ENCODE peak calls at places on chromosomes 7 and 10, in seven cellular contexts. One of them, this sample, is unnamed.
A peak's percentile ranks its signal among the peaks of the same experiment; 100 is the strongest.

GRCh38 chr7:121041516-121042148 is 53.1 kb downstream of the CPED1 start:
- DNase-seq in T-helper 1 cell: no peak
- DNase-seq in left lobe of liver: no peak
- DNase-seq in AG09319: no peak
- DNase-seq in non-pigmented ciliary epithelial cell: no peak
- DNase-seq in stimulated activated CD8-positive, alpha-beta memory T cell treated with anti-CD3 and anti-CD28 coated beads, Interleukin-4, amount 100 ng/mL, for 48 hours: no peak
- DNase-seq in stimulated activated CD4-positive, alpha-beta T cell treated with anti-CD3 and anti-CD28 coated beads, Interleukin-4, amount 100 ng/mL, for 4 hours: no peak
- DNase-seq in this sample: no peak

GRCh38 chr10:131686781-131687419 is 213.9 kb upstream of the PPP2R2D start:
- DNase-seq in non-pigmented ciliary epithelial cell: no peak
- DNase-seq in T-helper 1 cell: no peak
- DNase-seq in stimulated activated CD8-positive, alpha-beta memory T cell treated with anti-CD3 and anti-CD28 coated beads, Interleukin-4, amount 100 ng/mL, for 48 hours: no peak
- DNase-seq in AG09319: no peak
- DNase-seq in left lobe of liver: no peak
- DNase-seq in stimulated activated CD4-positive, alpha-beta T cell treated with anti-CD3 and anti-CD28 coated beads, Interleukin-4, amount 100 ng/mL, for 4 hours: no peak
- DNase-seq in this sample: no peak

GRCh38 chr7:46932656-46933424 is 649.1 kb downstream of the TNS3 start:
- DNase-seq in left lobe of liver: peak; percentile 50
- DNase-seq in T-helper 1 cell: no peak
- DNase-seq in non-pigmented ciliary epithelial cell: peak; percentile 79
- DNase-seq in stimulated activated CD8-positive, alpha-beta memory T cell treated with anti-CD3 and anti-CD28 coated beads, Interleukin-4, amount 100 ng/mL, for 48 hours: no peak
- DNase-seq in stimulated activated CD4-positive, alpha-beta T cell treated with anti-CD3 and anti-CD28 coated beads, Interleukin-4, amount 100 ng/mL, for 4 hours: no peak
- DNase-seq in AG09319: peak; percentile 93
- DNase-seq in this sample: peak; percentile 99

GRCh38 chr7:89607797-89608196 is 546.5 kb upstream of the STEAP1 start:
- DNase-seq in stimulated activated CD8-positive, alpha-beta memory T cell treated with anti-CD3 and anti-CD28 coated beads, Interleukin-4, amount 100 ng/mL, for 48 hours: no peak
- DNase-seq in AG09319: no peak
- DNase-seq in non-pigmented ciliary epithelial cell: no peak
- DNase-seq in stimulated activated CD4-positive, alpha-beta T cell treated with anti-CD3 and anti-CD28 coated beads, Interleukin-4, amount 100 ng/mL, for 4 hours: no peak
- DNase-seq in left lobe of liver: no peak
- DNase-seq in T-helper 1 cell: no peak
- DNase-seq in this sample: no peak

GRCh38 chr10:128062331-128062730 is 63.9 kb downstream of the MKI67 start:
- DNase-seq in stimulated activated CD4-positive, alpha-beta T cell treated with anti-CD3 and anti-CD28 coated beads, Interleukin-4, amount 100 ng/mL, for 4 hours: no peak
- DNase-seq in non-pigmented ciliary epithelial cell: no peak
- DNase-seq in left lobe of liver: no peak
- DNase-seq in AG09319: no peak
- DNase-seq in stimulated activated CD8-positive, alpha-beta memory T cell treated with anti-CD3 and anti-CD28 coated beads, Interleukin-4, amount 100 ng/mL, for 48 hours: no peak
- DNase-seq in T-helper 1 cell: no peak
- DNase-seq in this sample: no peak

GRCh38 chr7:48087349-48087748 is 1.7 kb upstream of the UPP1 start:
- DNase-seq in AG09319: no peak
- DNase-seq in stimulated activated CD8-positive, alpha-beta memory T cell treated with anti-CD3 and anti-CD28 coated beads, Interleukin-4, amount 100 ng/mL, for 48 hours: no peak
- DNase-seq in non-pigmented ciliary epithelial cell: no peak
- DNase-seq in stimulated activated CD4-positive, alpha-beta T cell treated with anti-CD3 and anti-CD28 coated beads, Interleukin-4, amount 100 ng/mL, for 4 hours: no peak
- DNase-seq in left lobe of liver: no peak
- DNase-seq in T-helper 1 cell: no peak
- DNase-seq in this sample: no peak

GRCh38 chr10:33735463-33735862 is 401.0 kb upstream of the NRP1 start:
- DNase-seq in T-helper 1 cell: no peak
- DNase-seq in AG09319: peak; percentile 1
- DNase-seq in stimulated activated CD4-positive, alpha-beta T cell treated with anti-CD3 and anti-CD28 coated beads, Interleukin-4, amount 100 ng/mL, for 4 hours: no peak
- DNase-seq in stimulated activated CD8-positive, alpha-beta memory T cell treated with anti-CD3 and anti-CD28 coated beads, Interleukin-4, amount 100 ng/mL, for 48 hours: no peak
- DNase-seq in non-pigmented ciliary epithelial cell: no peak
- DNase-seq in left lobe of liver: no peak
- DNase-seq in this sample: no peak

GRCh38 chr7:73526892-73527821 is 5.1 kb upstream of the BAZ1B start:
- DNase-seq in stimulated activated CD4-positive, alpha-beta T cell treated with anti-CD3 and anti-CD28 coated beads, Interleukin-4, amount 100 ng/mL, for 4 hours: no peak
- DNase-seq in non-pigmented ciliary epithelial cell: no peak
- DNase-seq in stimulated activated CD8-positive, alpha-beta memory T cell treated with anti-CD3 and anti-CD28 coated beads, Interleukin-4, amount 100 ng/mL, for 48 hours: no peak
- DNase-seq in AG09319: no peak
- DNase-seq in T-helper 1 cell: no peak
- DNase-seq in left lobe of liver: no peak
- DNase-seq in this sample: no peak

GRCh38 chr10:31623466-31623865 is 304.4 kb downstream of the ZEB1 start:
- DNase-seq in stimulated activated CD4-positive, alpha-beta T cell treated with anti-CD3 and anti-CD28 coated beads, Interleukin-4, amount 100 ng/mL, for 4 hours: no peak
- DNase-seq in AG09319: peak; percentile 50
- DNase-seq in stimulated activated CD8-positive, alpha-beta memory T cell treated with anti-CD3 and anti-CD28 coated beads, Interleukin-4, amount 100 ng/mL, for 48 hours: no peak
- DNase-seq in left lobe of liver: no peak
- DNase-seq in T-helper 1 cell: no peak
- DNase-seq in non-pigmented ciliary epithelial cell: no peak
- DNase-seq in this sample: peak; percentile 94

GRCh38 chr7:17392846-17393245 is 94.4 kb downstream of the AHR start:
- DNase-seq in stimulated activated CD8-positive, alpha-beta memory T cell treated with anti-CD3 and anti-CD28 coated beads, Interleukin-4, amount 100 ng/mL, for 48 hours: no peak
- DNase-seq in left lobe of liver: no peak
- DNase-seq in T-helper 1 cell: no peak
- DNase-seq in stimulated activated CD4-positive, alpha-beta T cell treated with anti-CD3 and anti-CD28 coated beads, Interleukin-4, amount 100 ng/mL, for 4 hours: no peak
- DNase-seq in AG09319: no peak
- DNase-seq in non-pigmented ciliary epithelial cell: peak; percentile 50
- DNase-seq in this sample: peak; percentile 84

GRCh38 chr7:75704928-75705327 is 33.8 kb downstream of the HIP1 start:
- DNase-seq in stimulated activated CD4-positive, alpha-beta T cell treated with anti-CD3 and anti-CD28 coated beads, Interleukin-4, amount 100 ng/mL, for 4 hours: no peak
- DNase-seq in T-helper 1 cell: no peak
- DNase-seq in non-pigmented ciliary epithelial cell: no peak
- DNase-seq in AG09319: no peak
- DNase-seq in left lobe of liver: no peak
- DNase-seq in stimulated activated CD8-positive, alpha-beta memory T cell treated with anti-CD3 and anti-CD28 coated beads, Interleukin-4, amount 100 ng/mL, for 48 hours: no peak
- DNase-seq in this sample: no peak

GRCh38 chr7:96591900-96592676 is 117.6 kb downstream of the SEM1 start:
- DNase-seq in left lobe of liver: no peak
- DNase-seq in stimulated activated CD4-positive, alpha-beta T cell treated with anti-CD3 and anti-CD28 coated beads, Interleukin-4, amount 100 ng/mL, for 4 hours: no peak
- DNase-seq in stimulated activated CD8-positive, alpha-beta memory T cell treated with anti-CD3 and anti-CD28 coated beads, Interleukin-4, amount 100 ng/mL, for 48 hours: no peak
- DNase-seq in T-helper 1 cell: no peak
- DNase-seq in non-pigmented ciliary epithelial cell: no peak
- DNase-seq in AG09319: no peak
- DNase-seq in this sample: no peak

GRCh38 chr10:95485030-95485429 is 76.1 kb downstream of the SORBS1 start:
- DNase-seq in left lobe of liver: no peak
- DNase-seq in stimulated activated CD4-positive, alpha-beta T cell treated with anti-CD3 and anti-CD28 coated beads, Interleukin-4, amount 100 ng/mL, for 4 hours: no peak
- DNase-seq in AG09319: no peak
- DNase-seq in T-helper 1 cell: no peak
- DNase-seq in stimulated activated CD8-positive, alpha-beta memory T cell treated with anti-CD3 and anti-CD28 coated beads, Interleukin-4, amount 100 ng/mL, for 48 hours: no peak
- DNase-seq in non-pigmented ciliary epithelial cell: no peak
- DNase-seq in this sample: no peak

GRCh38 chr7:47034180-47034579 is 547.7 kb downstream of the TNS3 start:
- DNase-seq in left lobe of liver: no peak
- DNase-seq in T-helper 1 cell: no peak
- DNase-seq in non-pigmented ciliary epithelial cell: no peak
- DNase-seq in AG09319: no peak
- DNase-seq in stimulated activated CD4-positive, alpha-beta T cell treated with anti-CD3 and anti-CD28 coated beads, Interleukin-4, amount 100 ng/mL, for 4 hours: no peak
- DNase-seq in stimulated activated CD8-positive, alpha-beta memory T cell treated with anti-CD3 and anti-CD28 coated beads, Interleukin-4, amount 100 ng/mL, for 48 hours: no peak
- DNase-seq in this sample: no peak

GRCh38 chr7:110386914-110387313 is 704.0 kb upstream of the LRRN3 start:
- DNase-seq in T-helper 1 cell: no peak
- DNase-seq in AG09319: no peak
- DNase-seq in left lobe of liver: no peak
- DNase-seq in non-pigmented ciliary epithelial cell: peak; percentile 59
- DNase-seq in stimulated activated CD4-positive, alpha-beta T cell treated with anti-CD3 and anti-CD28 coated beads, Interleukin-4, amount 100 ng/mL, for 4 hours: no peak
- DNase-seq in stimulated activated CD8-positive, alpha-beta memory T cell treated with anti-CD3 and anti-CD28 coated beads, Interleukin-4, amount 100 ng/mL, for 48 hours: no peak
- DNase-seq in this sample: no peak

GRCh38 chr10:13660545-13660920 is 73.8 kb downstream of the PRPF18 start:
- DNase-seq in left lobe of liver: no peak
- DNase-seq in stimulated activated CD4-positive, alpha-beta T cell treated with anti-CD3 and anti-CD28 coated beads, Interleukin-4, amount 100 ng/mL, for 4 hours: no peak
- DNase-seq in non-pigmented ciliary epithelial cell: no peak
- DNase-seq in T-helper 1 cell: no peak
- DNase-seq in AG09319: no peak
- DNase-seq in stimulated activated CD8-positive, alpha-beta memory T cell treated with anti-CD3 and anti-CD28 coated beads, Interleukin-4, amount 100 ng/mL, for 48 hours: no peak
- DNase-seq in this sample: peak; percentile 27

GRCh38 chr10:42783181-42783549 is 570 bp downstream of the BMS1 start:
- DNase-seq in stimulated activated CD8-positive, alpha-beta memory T cell treated with anti-CD3 and anti-CD28 coated beads, Interleukin-4, amount 100 ng/mL, for 48 hours: peak; percentile 32
- DNase-seq in stimulated activated CD4-positive, alpha-beta T cell treated with anti-CD3 and anti-CD28 coated beads, Interleukin-4, amount 100 ng/mL, for 4 hours: no peak
- DNase-seq in AG09319: peak; percentile 4
- DNase-seq in left lobe of liver: peak; percentile 49
- DNase-seq in non-pigmented ciliary epithelial cell: peak; percentile 60
- DNase-seq in T-helper 1 cell: no peak
- DNase-seq in this sample: no peak

GRCh38 chr10:1631282-1631681 is 106.0 kb downstream of the ADARB2 start:
- DNase-seq in AG09319: no peak
- DNase-seq in non-pigmented ciliary epithelial cell: no peak
- DNase-seq in left lobe of liver: no peak
- DNase-seq in stimulated activated CD4-positive, alpha-beta T cell treated with anti-CD3 and anti-CD28 coated beads, Interleukin-4, amount 100 ng/mL, for 4 hours: no peak
- DNase-seq in T-helper 1 cell: no peak
- DNase-seq in stimulated activated CD8-positive, alpha-beta memory T cell treated with anti-CD3 and anti-CD28 coated beads, Interleukin-4, amount 100 ng/mL, for 48 hours: no peak
- DNase-seq in this sample: no peak

GRCh38 chr7:22433710-22434460 is 66.1 kb downstream of the STEAP1B start:
- DNase-seq in non-pigmented ciliary epithelial cell: peak; percentile 22
- DNase-seq in left lobe of liver: no peak
- DNase-seq in AG09319: no peak
- DNase-seq in T-helper 1 cell: no peak
- DNase-seq in stimulated activated CD8-positive, alpha-beta memory T cell treated with anti-CD3 and anti-CD28 coated beads, Interleukin-4, amount 100 ng/mL, for 48 hours: no peak
- DNase-seq in stimulated activated CD4-positive, alpha-beta T cell treated with anti-CD3 and anti-CD28 coated beads, Interleukin-4, amount 100 ng/mL, for 4 hours: no peak
- DNase-seq in this sample: no peak

GRCh38 chr10:129323311-129323710 is 143.7 kb upstream of the MGMT start:
- DNase-seq in T-helper 1 cell: no peak
- DNase-seq in stimulated activated CD8-positive, alpha-beta memory T cell treated with anti-CD3 and anti-CD28 coated beads, Interleukin-4, amount 100 ng/mL, for 48 hours: no peak
- DNase-seq in AG09319: no peak
- DNase-seq in stimulated activated CD4-positive, alpha-beta T cell treated with anti-CD3 and anti-CD28 coated beads, Interleukin-4, amount 100 ng/mL, for 4 hours: no peak
- DNase-seq in left lobe of liver: no peak
- DNase-seq in non-pigmented ciliary epithelial cell: no peak
- DNase-seq in this sample: no peak

GRCh38 chr7:108063520-108063933 is 60.6 kb upstream of the LAMB1 start:
- DNase-seq in left lobe of liver: peak; percentile 55
- DNase-seq in AG09319: no peak
- DNase-seq in T-helper 1 cell: no peak
- DNase-seq in non-pigmented ciliary epithelial cell: no peak
- DNase-seq in stimulated activated CD4-positive, alpha-beta T cell treated with anti-CD3 and anti-CD28 coated beads, Interleukin-4, amount 100 ng/mL, for 4 hours: no peak
- DNase-seq in stimulated activated CD8-positive, alpha-beta memory T cell treated with anti-CD3 and anti-CD28 coated beads, Interleukin-4, amount 100 ng/mL, for 48 hours: no peak
- DNase-seq in this sample: no peak

GRCh38 chr7:148242271-148242801 is 348.2 kb upstream of the C7orf33 start:
- DNase-seq in left lobe of liver: no peak
- DNase-seq in AG09319: no peak
- DNase-seq in stimulated activated CD8-positive, alpha-beta memory T cell treated with anti-CD3 and anti-CD28 coated beads, Interleukin-4, amount 100 ng/mL, for 48 hours: no peak
- DNase-seq in T-helper 1 cell: no peak
- DNase-seq in non-pigmented ciliary epithelial cell: no peak
- DNase-seq in stimulated activated CD4-positive, alpha-beta T cell treated with anti-CD3 and anti-CD28 coated beads, Interleukin-4, amount 100 ng/mL, for 4 hours: no peak
- DNase-seq in this sample: no peak

GRCh38 chr10:96509017-96509641 is 4.6 kb downstream of the TLL2 start:
- DNase-seq in stimulated activated CD4-positive, alpha-beta T cell treated with anti-CD3 and anti-CD28 coated beads, Interleukin-4, amount 100 ng/mL, for 4 hours: no peak
- DNase-seq in non-pigmented ciliary epithelial cell: peak; percentile 92
- DNase-seq in AG09319: no peak
- DNase-seq in left lobe of liver: no peak
- DNase-seq in stimulated activated CD8-positive, alpha-beta memory T cell treated with anti-CD3 and anti-CD28 coated beads, Interleukin-4, amount 100 ng/mL, for 48 hours: no peak
- DNase-seq in T-helper 1 cell: no peak
- DNase-seq in this sample: peak; percentile 83

GRCh38 chr7:142878315-142878714 is 7.2 kb downstream of the TRPV6 start:
- DNase-seq in left lobe of liver: no peak
- DNase-seq in stimulated activated CD8-positive, alpha-beta memory T cell treated with anti-CD3 and anti-CD28 coated beads, Interleukin-4, amount 100 ng/mL, for 48 hours: no peak
- DNase-seq in T-helper 1 cell: no peak
- DNase-seq in AG09319: no peak
- DNase-seq in non-pigmented ciliary epithelial cell: no peak
- DNase-seq in stimulated activated CD4-positive, alpha-beta T cell treated with anti-CD3 and anti-CD28 coated beads, Interleukin-4, amount 100 ng/mL, for 4 hours: no peak
- DNase-seq in this sample: no peak

GRCh38 chr7:83469076-83469475 is 179.9 kb downstream of the SEMA3E start:
- DNase-seq in left lobe of liver: no peak
- DNase-seq in AG09319: peak; percentile 1
- DNase-seq in non-pigmented ciliary epithelial cell: no peak
- DNase-seq in T-helper 1 cell: no peak
- DNase-seq in stimulated activated CD8-positive, alpha-beta memory T cell treated with anti-CD3 and anti-CD28 coated beads, Interleukin-4, amount 100 ng/mL, for 48 hours: no peak
- DNase-seq in stimulated activated CD4-positive, alpha-beta T cell treated with anti-CD3 and anti-CD28 coated beads, Interleukin-4, amount 100 ng/mL, for 4 hours: no peak
- DNase-seq in this sample: peak; percentile 28

GRCh38 chr10:87915989-87916388 is 52.6 kb downstream of the PTEN start:
- DNase-seq in stimulated activated CD4-positive, alpha-beta T cell treated with anti-CD3 and anti-CD28 coated beads, Interleukin-4, amount 100 ng/mL, for 4 hours: no peak
- DNase-seq in T-helper 1 cell: no peak
- DNase-seq in left lobe of liver: no peak
- DNase-seq in stimulated activated CD8-positive, alpha-beta memory T cell treated with anti-CD3 and anti-CD28 coated beads, Interleukin-4, amount 100 ng/mL, for 48 hours: no peak
- DNase-seq in AG09319: no peak
- DNase-seq in non-pigmented ciliary epithelial cell: no peak
- DNase-seq in this sample: no peak

GRCh38 chr7:105776068-105776790 is 100.2 kb downstream of the ATXN7L1 start:
- DNase-seq in stimulated activated CD4-positive, alpha-beta T cell treated with anti-CD3 and anti-CD28 coated beads, Interleukin-4, amount 100 ng/mL, for 4 hours: no peak
- DNase-seq in left lobe of liver: no peak
- DNase-seq in non-pigmented ciliary epithelial cell: peak; percentile 99
- DNase-seq in stimulated activated CD8-positive, alpha-beta memory T cell treated with anti-CD3 and anti-CD28 coated beads, Interleukin-4, amount 100 ng/mL, for 48 hours: no peak
- DNase-seq in T-helper 1 cell: no peak
- DNase-seq in AG09319: peak; percentile 99
- DNase-seq in this sample: peak; percentile 98

GRCh38 chr10:113666682-113667252 is 2.9 kb upstream of the NRAP start:
- DNase-seq in stimulated activated CD4-positive, alpha-beta T cell treated with anti-CD3 and anti-CD28 coated beads, Interleukin-4, amount 100 ng/mL, for 4 hours: no peak
- DNase-seq in T-helper 1 cell: no peak
- DNase-seq in AG09319: no peak
- DNase-seq in non-pigmented ciliary epithelial cell: no peak
- DNase-seq in left lobe of liver: no peak
- DNase-seq in stimulated activated CD8-positive, alpha-beta memory T cell treated with anti-CD3 and anti-CD28 coated beads, Interleukin-4, amount 100 ng/mL, for 48 hours: peak; percentile 28
- DNase-seq in this sample: no peak

GRCh38 chr7:50792342-50793114 is 9.8 kb upstream of the GRB10 start:
- DNase-seq in T-helper 1 cell: peak; percentile 16
- DNase-seq in stimulated activated CD4-positive, alpha-beta T cell treated with anti-CD3 and anti-CD28 coated beads, Interleukin-4, amount 100 ng/mL, for 4 hours: peak; percentile 5
- DNase-seq in stimulated activated CD8-positive, alpha-beta memory T cell treated with anti-CD3 and anti-CD28 coated beads, Interleukin-4, amount 100 ng/mL, for 48 hours: peak; percentile 32
- DNase-seq in non-pigmented ciliary epithelial cell: peak; percentile 15
- DNase-seq in AG09319: no peak
- DNase-seq in left lobe of liver: no peak
- DNase-seq in this sample: no peak

GRCh38 chr7:50655490-50655889 is 90.3 kb upstream of the DDC start:
- DNase-seq in stimulated activated CD4-positive, alpha-beta T cell treated with anti-CD3 and anti-CD28 coated beads, Interleukin-4, amount 100 ng/mL, for 4 hours: no peak
- DNase-seq in AG09319: no peak
- DNase-seq in left lobe of liver: peak; percentile 36
- DNase-seq in T-helper 1 cell: no peak
- DNase-seq in non-pigmented ciliary epithelial cell: no peak
- DNase-seq in stimulated activated CD8-positive, alpha-beta memory T cell treated with anti-CD3 and anti-CD28 coated beads, Interleukin-4, amount 100 ng/mL, for 48 hours: no peak
- DNase-seq in this sample: no peak

GRCh38 chr7:37349979-37350590 is 98.6 kb downstream of the ELMO1 start:
- DNase-seq in AG09319: no peak
- DNase-seq in T-helper 1 cell: no peak
- DNase-seq in non-pigmented ciliary epithelial cell: no peak
- DNase-seq in stimulated activated CD4-positive, alpha-beta T cell treated with anti-CD3 and anti-CD28 coated beads, Interleukin-4, amount 100 ng/mL, for 4 hours: no peak
- DNase-seq in stimulated activated CD8-positive, alpha-beta memory T cell treated with anti-CD3 and anti-CD28 coated beads, Interleukin-4, amount 100 ng/mL, for 48 hours: no peak
- DNase-seq in left lobe of liver: no peak
- DNase-seq in this sample: no peak

GRCh38 chr10:102624751-102625330 is 19.4 kb upstream of the TRIM8 start:
- DNase-seq in stimulated activated CD4-positive, alpha-beta T cell treated with anti-CD3 and anti-CD28 coated beads, Interleukin-4, amount 100 ng/mL, for 4 hours: no peak
- DNase-seq in non-pigmented ciliary epithelial cell: no peak
- DNase-seq in AG09319: no peak
- DNase-seq in stimulated activated CD8-positive, alpha-beta memory T cell treated with anti-CD3 and anti-CD28 coated beads, Interleukin-4, amount 100 ng/mL, for 48 hours: no peak
- DNase-seq in T-helper 1 cell: no peak
- DNase-seq in left lobe of liver: no peak
- DNase-seq in this sample: no peak

GRCh38 chr10:102814873-102815661 is 22.1 kb downstream of the CYP17A1 start:
- DNase-seq in non-pigmented ciliary epithelial cell: no peak
- DNase-seq in T-helper 1 cell: no peak
- DNase-seq in stimulated activated CD4-positive, alpha-beta T cell treated with anti-CD3 and anti-CD28 coated beads, Interleukin-4, amount 100 ng/mL, for 4 hours: no peak
- DNase-seq in left lobe of liver: no peak
- DNase-seq in stimulated activated CD8-positive, alpha-beta memory T cell treated with anti-CD3 and anti-CD28 coated beads, Interleukin-4, amount 100 ng/mL, for 48 hours: no peak
- DNase-seq in AG09319: no peak
- DNase-seq in this sample: no peak

GRCh38 chr10:53314856-53315255 is 542.3 kb upstream of the MBL2 start:
- DNase-seq in AG09319: no peak
- DNase-seq in left lobe of liver: no peak
- DNase-seq in T-helper 1 cell: no peak
- DNase-seq in non-pigmented ciliary epithelial cell: peak; percentile 93
- DNase-seq in stimulated activated CD4-positive, alpha-beta T cell treated with anti-CD3 and anti-CD28 coated beads, Interleukin-4, amount 100 ng/mL, for 4 hours: no peak
- DNase-seq in stimulated activated CD8-positive, alpha-beta memory T cell treated with anti-CD3 and anti-CD28 coated beads, Interleukin-4, amount 100 ng/mL, for 48 hours: no peak
- DNase-seq in this sample: peak; percentile 31

GRCh38 chr10:124417846-124418725 is 637 bp downstream of the OAT start:
- DNase-seq in AG09319: peak; percentile 24
- DNase-seq in T-helper 1 cell: peak; percentile 42
- DNase-seq in stimulated activated CD8-positive, alpha-beta memory T cell treated with anti-CD3 and anti-CD28 coated beads, Interleukin-4, amount 100 ng/mL, for 48 hours: peak; percentile 65
- DNase-seq in stimulated activated CD4-positive, alpha-beta T cell treated with anti-CD3 and anti-CD28 coated beads, Interleukin-4, amount 100 ng/mL, for 4 hours: peak; percentile 37
- DNase-seq in non-pigmented ciliary epithelial cell: no peak
- DNase-seq in left lobe of liver: peak; percentile 60
- DNase-seq in this sample: no peak

GRCh38 chr7:630111-630511 is 96.4 kb upstream of the DNAAF5 start:
- DNase-seq in non-pigmented ciliary epithelial cell: no peak
- DNase-seq in stimulated activated CD4-positive, alpha-beta T cell treated with anti-CD3 and anti-CD28 coated beads, Interleukin-4, amount 100 ng/mL, for 4 hours: no peak
- DNase-seq in left lobe of liver: no peak
- DNase-seq in AG09319: no peak
- DNase-seq in T-helper 1 cell: no peak
- DNase-seq in stimulated activated CD8-positive, alpha-beta memory T cell treated with anti-CD3 and anti-CD28 coated beads, Interleukin-4, amount 100 ng/mL, for 48 hours: no peak
- DNase-seq in this sample: no peak